ENCODE peak calls at places on chromosome 10, in six cellular contexts. O is brain microvascular endothelial cell, Y is AG04450, U is HFF-Myc, A is glutamatergic neuron, M is neural crest cell. I is an unnamed sample.

GRCh38 chr10:128047337-128047736 is 78.9 kb downstream of the MKI67 start:
- DNase-seq in M (no peak), Y (no peak), O (peak), A (no peak), U (no peak), I (no peak)

GRCh38 chr10:74862625-74863024 is 36.2 kb downstream of the KAT6B start:
- DNase-seq in A (no peak), M (no peak), Y (no peak), O (no peak), U (no peak), I (no peak)

GRCh38 chr10:6669269-6669859 is 89.3 kb upstream of the PRKCQ start:
- DNase-seq in A (no peak), U (peak), Y (peak), O (peak), M (peak), I (peak)

GRCh38 chr10:91162050-91162494 is 58.4 kb upstream of the PCGF5 start:
- DNase-seq in O (no peak), Y (no peak), A (no peak), U (no peak), M (no peak), I (no peak)

GRCh38 chr10:95655571-95656290 is 780 bp downstream of the ALDH18A1 start:
- DNase-seq in A (no peak), U (no peak), M (peak), Y (no peak), O (peak), I (no peak)

GRCh38 chr10:34701194-34701593 is 113.9 kb downstream of the PARD3 start:
- DNase-seq in A (no peak), U (no peak), M (no peak), Y (no peak), O (no peak), I (no peak)

GRCh38 chr10:48466611-48467240 is 138.1 kb downstream of the ARHGAP22 start:
- DNase-seq in A (no peak), M (no peak), O (no peak), U (no peak), Y (no peak), I (no peak)

GRCh38 chr10:110512461-110513187 is 14.9 kb downstream of the DUSP5 start:
- DNase-seq in A (no peak), Y (peak), U (peak), O (peak), M (no peak), I (no peak)

GRCh38 chr10:28135258-28135657 is 136.4 kb upstream of the ODAD2 start:
- DNase-seq in M (no peak), U (no peak), Y (no peak), A (no peak), O (no peak), I (no peak)

GRCh38 chr10:30742471-30742870 is 112.9 kb upstream of the LYZL2 start:
- DNase-seq in U (no peak), A (no peak), Y (no peak), M (no peak), O (no peak), I (no peak)

GRCh38 chr10:118625504-118625903 is 30.1 kb upstream of the PRLHR start:
- DNase-seq in M (no peak), Y (no peak), A (no peak), U (no peak), O (no peak), I (no peak)

GRCh38 chr10:87844837-87845623 is 18.3 kb downstream of the KLLN start:
- DNase-seq in U (no peak), M (no peak), Y (no peak), O (peak), A (no peak), I (no peak)

GRCh38 chr10:117214401-117214800 is 17.1 kb downstream of the KCNK18 start:
- DNase-seq in O (peak), Y (no peak), M (no peak), A (no peak), U (no peak), I (no peak)

GRCh38 chr10:12835709-12836108 is 165.8 kb downstream of the CCDC3 start:
- DNase-seq in A (no peak), O (peak), M (no peak), U (no peak), Y (no peak), I (no peak)

GRCh38 chr10:48608279-48608681 is 3.4 kb upstream of the ARHGAP22 start:
- DNase-seq in Y (no peak), M (no peak), A (peak), O (no peak), U (no peak), I (no peak)

GRCh38 chr10:97180986-97181385 is 4.8 kb downstream of the SLIT1 start:
- DNase-seq in U (no peak), M (no peak), O (no peak), Y (no peak), A (no peak), I (no peak)

GRCh38 chr10:7027913-7028808 is 382.7 kb downstream of the SFMBT2 start:
- DNase-seq in Y (peak), O (peak), M (no peak), U (peak), A (no peak), I (no peak)

GRCh38 chr10:1737222-1738061 is at the start of gene ADARB2:
- DNase-seq in M (peak), U (no peak), A (peak), Y (no peak), O (peak), I (no peak)

GRCh38 chr10:100043796-100044195 is 34.0 kb upstream of the DNMBP start:
- DNase-seq in M (no peak), A (no peak), Y (no peak), U (peak), O (peak), I (no peak)

GRCh38 chr10:672139-672538 is 17.3 kb downstream of the DIP2C start:
- DNase-seq in O (no peak), Y (no peak), M (no peak), U (no peak), A (no peak), I (no peak)

GRCh38 chr10:28241766-28242399 is 61.0 kb downstream of the MPP7 start:
- DNase-seq in Y (peak), U (peak), O (peak), A (peak), M (peak), I (peak)

GRCh38 chr10:52871191-52871843 is 98.7 kb upstream of the MBL2 start:
- DNase-seq in A (no peak), M (no peak), U (no peak), Y (no peak), O (no peak), I (no peak)

GRCh38 chr10:7666253-7667023 is at the start of gene ITIH5:
- DNase-seq in U (no peak), Y (no peak), A (peak), O (no peak), M (peak), I (no peak)

GRCh38 chr10:132551093-132551807 is 13.7 kb downstream of the INPP5A start:
- DNase-seq in Y (no peak), M (no peak), U (no peak), A (no peak), O (no peak), I (no peak)

GRCh38 chr10:47175181-47176080 is 124.6 kb upstream of the GDF10 start:
- DNase-seq in M (no peak), U (no peak), O (no peak), A (no peak), Y (no peak), I (no peak)

GRCh38 chr10:79346388-79347225 is 662 bp upstream of the PPIF start:
- DNase-seq in M (no peak), Y (no peak), U (no peak), A (no peak), O (no peak), I (no peak)

GRCh38 chr10:130559213-130559944 is 423.2 kb downstream of the GLRX3 start:
- DNase-seq in Y (no peak), A (no peak), U (no peak), M (no peak), O (no peak), I (no peak)

GRCh38 chr10:6516877-6517276 is 63.2 kb downstream of the PRKCQ start:
- DNase-seq in Y (no peak), O (no peak), M (no peak), A (no peak), U (no peak), I (no peak)

GRCh38 chr10:58267713-58268453 is at the start of gene IPMK:
- DNase-seq in Y (no peak), A (peak), O (peak), M (peak), U (no peak), I (peak)

GRCh38 chr10:30984563-30985328 is 46.9 kb downstream of the ZNF438 start:
- DNase-seq in Y (no peak), U (no peak), M (no peak), O (no peak), A (no peak), I (no peak)

GRCh38 chr10:60139798-60140566 is 233.6 kb upstream of the CCDC6 start:
- DNase-seq in O (peak), U (peak), A (no peak), M (no peak), Y (peak), I (peak)

GRCh38 chr10:8133146-8133545 is 78.7 kb downstream of the GATA3 start:
- DNase-seq in M (no peak), U (no peak), A (no peak), Y (no peak), O (no peak), I (no peak)

DNA sequence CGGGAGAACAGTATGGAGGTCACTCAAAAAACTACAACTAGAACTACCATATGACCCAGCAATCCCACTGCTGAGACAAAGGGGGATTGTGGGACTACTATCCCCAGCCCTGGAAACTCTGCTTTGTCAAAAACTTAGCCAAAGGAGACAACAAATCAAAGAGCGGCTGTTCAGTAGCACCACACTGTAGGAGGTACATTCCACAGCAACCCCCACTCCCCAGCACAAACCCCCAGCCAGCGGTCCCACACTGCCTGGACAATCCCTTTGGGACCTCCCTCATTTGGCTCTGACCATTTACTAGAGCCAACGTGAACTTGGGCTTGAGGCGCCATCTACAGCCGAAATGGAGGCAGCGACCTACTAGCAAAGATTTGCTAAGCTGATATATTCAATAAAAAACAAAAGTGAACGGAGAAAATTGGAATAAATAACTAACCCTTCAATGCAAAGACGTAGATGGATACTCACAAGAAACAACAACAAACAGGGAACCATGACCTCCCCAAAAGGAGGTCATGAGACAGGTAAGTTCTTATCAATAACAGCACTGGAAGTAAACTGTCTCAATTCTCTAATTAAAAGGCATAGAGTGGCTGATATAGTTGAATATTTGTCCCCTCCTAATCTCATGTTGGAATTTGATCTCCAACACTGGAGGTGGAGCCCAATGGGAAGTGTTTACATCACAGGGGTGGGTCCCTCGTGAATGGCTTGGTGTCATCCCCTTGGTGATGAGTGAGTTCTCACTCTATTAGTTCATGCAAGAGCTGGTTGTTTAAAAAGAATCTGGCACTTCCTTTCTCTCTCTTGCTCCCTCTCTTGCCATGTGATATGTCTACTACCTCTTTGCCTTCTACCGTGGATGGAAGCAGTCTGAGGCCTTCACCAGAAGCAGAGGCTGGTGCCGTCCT is 119.0 kb upstream of the KCNMA1 start:
- DNase-seq in O (peak), Y (peak), M (peak), A (peak), U (peak), I (no peak)
- TF ChIP-seq CTCF in O (peak), Y (peak), M (peak), A (peak), U (peak), I (peak)

GRCh38 chr10:11698691-11699545 is 43.3 kb upstream of the ECHDC3 start:
- DNase-seq in M (no peak), Y (no peak), U (no peak), O (no peak), A (no peak), I (no peak)

GRCh38 chr10:11701451-11702095 is 40.6 kb upstream of the ECHDC3 start:
- DNase-seq in Y (no peak), M (no peak), U (no peak), A (no peak), O (no peak), I (no peak)

GRCh38 chr10:11699546-11700097 is 42.6 kb upstream of the ECHDC3 start:
- DNase-seq in O (no peak), Y (no peak), A (no peak), U (no peak), M (no peak), I (no peak)

GRCh38 chr10:11700539-11700938 is 41.6 kb upstream of the ECHDC3 start:
- DNase-seq in U (no peak), O (no peak), A (no peak), M (no peak), Y (no peak), I (no peak)

GRCh38 chr10:11697718-11698527 is 44.3 kb upstream of the ECHDC3 start:
- DNase-seq in O (no peak), Y (no peak), U (no peak), A (no peak), M (no peak), I (no peak)
- TF ChIP-seq CTCF in O (no peak), Y (no peak), U (peak), A (no peak), M (no peak), I (no peak)

GRCh38 chr10:3783721-3784432 is 1.1 kb downstream of the KLF6 start:
- DNase-seq in M (no peak), O (peak), Y (no peak), A (peak), U (no peak), I (peak)

GRCh38 chr10:3785849-3786290 is 861 bp upstream of the KLF6 start:
- DNase-seq in M (peak), A (peak), O (no peak), U (no peak), Y (no peak), I (no peak)

GRCh38 chr10:3785251-3785848 is 341 bp upstream of the KLF6 start:
- DNase-seq in M (peak), Y (peak), U (peak), O (peak), A (peak), I (peak)

GRCh38 chr10:3783313-3783689 is 1.7 kb downstream of the KLF6 start:
- DNase-seq in M (peak), A (peak), U (no peak), Y (peak), O (peak), I (peak)

GRCh38 chr10:3784510-3785250 is at the start of gene KLF6:
- DNase-seq in Y (no peak), A (peak), O (no peak), M (peak), U (no peak), I (no peak)
- TF ChIP-seq CTCF in Y (no peak), A (no peak), O (no peak), M (no peak), U (no peak), I (no peak)

GRCh38 chr10:29600067-29600466 is 34.7 kb downstream of the SVIL start:
- DNase-seq in M (no peak), A (no peak), O (no peak), U (no peak), Y (no peak), I (no peak)
- TF ChIP-seq CTCF in M (no peak), A (no peak), O (no peak), U (no peak), Y (no peak), I (no peak)

GRCh38 chr10:61792921-61793320 is 108.6 kb upstream of the ARID5B start:
- DNase-seq in Y (no peak), U (no peak), A (no peak), M (no peak), O (no peak), I (no peak)

GRCh38 chr10:61793760-61794713 is 107.5 kb upstream of the ARID5B start:
- DNase-seq in U (no peak), A (no peak), M (no peak), O (peak), Y (no peak), I (no peak)

GRCh38 chr10:61796785-61797184 is 104.7 kb upstream of the ARID5B start:
- DNase-seq in O (no peak), A (no peak), U (no peak), M (no peak), Y (no peak), I (no peak)

GRCh38 chr10:61795147-61795546 is 106.4 kb upstream of the ARID5B start:
- DNase-seq in O (no peak), A (no peak), U (no peak), M (no peak), Y (no peak), I (no peak)

GRCh38 chr10:61795551-61795950 is 105.9 kb upstream of the ARID5B start:
- DNase-seq in A (no peak), M (no peak), U (no peak), O (no peak), Y (no peak), I (no peak)
- TF ChIP-seq CTCF in A (peak), M (peak), U (no peak), O (peak), Y (no peak), I (no peak)

DNA sequence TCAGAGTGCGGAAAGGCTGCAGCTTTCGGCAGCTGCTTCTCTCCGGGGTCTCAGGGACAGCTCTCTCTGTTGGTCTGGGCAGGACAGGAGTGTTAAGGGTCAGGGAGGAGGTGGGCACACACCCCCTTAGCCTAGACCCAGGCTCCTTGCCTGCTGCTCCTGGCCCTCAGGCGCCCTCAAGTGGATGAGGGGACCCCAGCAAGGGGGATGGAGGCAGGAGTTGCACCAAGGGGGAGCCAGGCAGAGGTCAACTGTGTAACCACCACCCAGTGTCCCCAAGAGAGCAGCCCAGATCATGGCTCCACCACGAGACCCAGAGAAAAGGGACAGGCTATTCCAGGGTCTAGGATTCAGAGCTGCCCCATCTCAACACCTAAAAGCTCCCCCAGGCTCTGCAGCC is 26.9 kb downstream of the SPOCK2 start:
- DNase-seq in O (no peak), A (no peak), Y (no peak), M (no peak), U (no peak), I (no peak)
- TF ChIP-seq CTCF in O (peak), A (no peak), Y (peak), M (no peak), U (peak), I (peak)

I was measured in AG09319.